ENCODE peak calls at places on chromosome 3, in eight cellular contexts. C is CD8-positive, alpha-beta memory T cell; E is HCT116; S is left ventricle myocardium inferior; R is aorta; A is A673; J is ovary; T is right cardiac atrium. P is an unnamed sample.

GRCh38 chr3:42010530-42010929 is 48.6 kb upstream of the ULK4 start:
- DNase-seq in A (no peak), J (no peak), S (no peak), C (no peak), T (no peak), E (no peak), R (no peak), P (no peak)

GRCh38 chr3:53195602-53196574 is 34.9 kb downstream of the PRKCD start:
- DNase-seq in T (peak; percentile 82), R (peak; percentile 88), S (peak; percentile 41), J (peak; percentile 65), E (peak; percentile 12), A (peak; percentile 52), C (peak; percentile 68), P (peak; percentile 53)

GRCh38 chr3:60202052-60202753 is 1049.0 kb downstream of the FHIT start:
- DNase-seq in C (no peak), S (no peak), R (no peak), T (no peak), A (no peak), E (no peak), J (no peak), P (no peak)

GRCh38 chr3:23805881-23806321 is at the start of gene UBE2E1:
- DNase-seq in J (peak; percentile 78), A (peak; percentile 77), R (peak; percentile 91), E (peak; percentile 10), T (peak; percentile 92), C (peak; percentile 89), S (peak; percentile 79), P (peak; percentile 65)

GRCh38 chr3:17424137-17424536 is 318.3 kb downstream of the TBC1D5 start:
- DNase-seq in C (no peak), J (no peak), E (no peak), T (peak; percentile 29), R (no peak), A (no peak), S (peak; percentile 20), P (no peak)

GRCh38 chr3:42061711-42062408 is 29.3 kb upstream of the TRAK1 start:
- DNase-seq in J (no peak), R (peak; percentile 88), C (no peak), A (peak; percentile 82), E (peak; percentile 68), T (peak; percentile 87), S (peak; percentile 85), P (no peak)

GRCh38 chr3:177764377-177764912 is 567.2 kb upstream of the TBL1XR1 start:
- DNase-seq in A (no peak), S (no peak), R (no peak), C (no peak), T (no peak), E (no peak), J (no peak), P (no peak)

GRCh38 chr3:46624976-46625490 is 12.7 kb downstream of the FAM240A start:
- DNase-seq in C (no peak), T (no peak), R (no peak), A (no peak), J (no peak), E (no peak), S (no peak), P (no peak)

GRCh38 chr3:159429702-159430101 is 558.9 kb upstream of the IL12A start:
- DNase-seq in C (no peak), E (no peak), J (no peak), A (no peak), R (no peak), T (no peak), S (no peak), P (no peak)

GRCh38 chr3:24678441-24678865 is 183.8 kb upstream of the THRB start:
- DNase-seq in J (no peak), E (no peak), T (no peak), C (peak; percentile 47), R (no peak), A (no peak), S (no peak), P (no peak)

GRCh38 chr3:62682826-62683225 is 192.4 kb downstream of the CADPS start:
- DNase-seq in J (no peak), E (no peak), T (no peak), S (no peak), R (no peak), C (no peak), A (no peak), P (no peak)

GRCh38 chr3:144868506-144868905 is 896.9 kb downstream of the DIPK2A start:
- DNase-seq in T (no peak), J (no peak), C (no peak), R (no peak), S (no peak), A (peak; percentile 38), E (no peak), P (no peak)

GRCh38 chr3:117074833-117075232 is 365.3 kb downstream of the TUSC7 start:
- DNase-seq in J (no peak), T (no peak), A (no peak), E (no peak), C (no peak), S (no peak), R (no peak), P (no peak)

GRCh38 chr3:52649461-52650210 is 36.1 kb downstream of the PBRM1 start:
- DNase-seq in T (no peak), A (no peak), C (no peak), R (no peak), J (no peak), E (no peak), S (no peak), P (no peak)

GRCh38 chr3:49724586-49724985 is 835 bp upstream of the GMPPB start:
- DNase-seq in T (peak; percentile 70), A (no peak), J (no peak), E (no peak), R (peak; percentile 72), C (peak; percentile 69), S (peak; percentile 15), P (peak; percentile 41)

GRCh38 chr3:187983484-187984124 is 170.4 kb upstream of the LPP start:
- DNase-seq in T (no peak), J (peak; percentile 24), S (peak; percentile 21), A (no peak), E (no peak), C (no peak), R (no peak), P (no peak)

GRCh38 chr3:113697192-113698090 is 999 bp upstream of the USF3 start:
- DNase-seq in R (no peak), S (no peak), E (no peak), C (peak; percentile 48), T (peak; percentile 48), A (no peak), J (peak; percentile 39), P (no peak)

GRCh38 chr3:169966951-169967915 is 626 bp downstream of the SEC62 start:
- DNase-seq in T (peak; percentile 86), S (peak; percentile 63), J (no peak), E (no peak), A (peak; percentile 22), R (peak; percentile 84), C (peak; percentile 71), P (peak; percentile 11)

GRCh38 chr3:141445990-141446389 is 40.8 kb upstream of the RASA2 start:
- DNase-seq in A (no peak), R (no peak), S (no peak), T (no peak), C (no peak), E (no peak), J (no peak), P (no peak)

GRCh38 chr3:67619966-67620365 is 34.4 kb downstream of the SUCLG2 start:
- DNase-seq in C (no peak), E (no peak), A (no peak), S (no peak), R (no peak), J (no peak), T (no peak), P (no peak)

GRCh38 chr3:58640700-58641372 is 25.7 kb downstream of the FAM3D start:
- DNase-seq in A (peak; percentile 61), S (peak; percentile 70), R (peak; percentile 90), J (peak; percentile 64), T (peak; percentile 91), C (no peak), E (peak; percentile 50), P (no peak)

GRCh38 chr3:138642226-138642926 is 33.8 kb downstream of the FAIM start:
- DNase-seq in S (no peak), J (no peak), A (no peak), T (no peak), E (no peak), C (no peak), R (no peak), P (no peak)
- H3K9me3 ChIP-seq in S (peaks cover 76% of the 10 kb centered on the region), J (no peaks in the 10 kb centered on the region), A (peaks cover 27% of the 10 kb centered on the region), T (no peaks in the 10 kb centered on the region), E (peaks cover 4% of the 10 kb centered on the region), C (peaks cover 7% of the 10 kb centered on the region), R (peaks cover 3% of the 10 kb centered on the region), P (no peaks in the 10 kb centered on the region)

DNA sequence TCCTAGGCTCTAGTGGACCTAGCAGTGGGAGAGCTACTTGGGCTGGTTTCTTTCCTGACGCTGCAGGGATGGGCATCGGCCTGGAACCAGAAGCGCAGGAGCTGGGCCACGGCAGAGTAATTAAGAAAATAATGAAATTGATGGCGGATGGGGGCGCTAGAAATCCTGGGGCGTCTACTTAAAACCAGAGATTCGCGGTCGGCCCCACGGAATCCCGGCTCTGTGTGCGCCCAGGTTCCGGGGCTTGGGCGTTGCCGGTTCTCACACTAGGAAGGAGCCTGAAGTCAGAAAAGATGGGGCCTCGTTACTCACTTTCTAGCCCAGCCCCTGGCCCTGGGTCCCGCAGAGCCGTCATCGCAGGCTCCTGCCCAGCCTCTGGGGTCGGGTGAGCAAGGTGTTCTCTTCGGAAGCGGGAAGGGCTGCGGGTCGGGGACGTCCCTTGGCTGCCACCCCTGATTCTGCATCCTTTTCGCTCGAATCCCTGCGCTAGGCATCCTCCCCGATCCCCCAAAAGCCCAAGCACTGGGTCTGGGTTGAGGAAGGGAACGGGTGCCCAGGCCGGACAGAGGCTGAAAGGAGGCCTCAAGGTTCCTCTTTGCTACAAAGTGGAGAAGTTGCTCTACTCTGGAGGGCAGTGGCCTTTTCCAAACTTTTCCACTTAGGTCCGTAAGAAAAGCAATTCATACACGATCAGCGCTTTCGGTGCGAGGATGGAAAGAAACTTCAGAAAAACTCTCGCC is 6.1 kb downstream of the SOX14 start:
- DNase-seq in A (no peak), J (no peak), C (no peak), S (no peak), R (no peak), E (no peak), T (no peak), P (no peak)
- H3K9me3 ChIP-seq in A (no peaks in the 10 kb centered on the region), J (no peaks in the 10 kb centered on the region), C (no peaks in the 10 kb centered on the region), S (no peaks in the 10 kb centered on the region), R (no peaks in the 10 kb centered on the region), E (no peaks in the 10 kb centered on the region), T (no peaks in the 10 kb centered on the region), P (no peaks in the 10 kb centered on the region)

GRCh38 chr3:104596551-104596950 is 770.2 kb upstream of the ALCAM start:
- DNase-seq in C (no peak), J (no peak), T (no peak), E (peak; percentile 45), R (no peak), S (no peak), A (peak; percentile 56), P (no peak)
- H3K9me3 ChIP-seq in C (no peaks in the 10 kb centered on the region), J (no peaks in the 10 kb centered on the region), T (no peaks in the 10 kb centered on the region), E (no peaks in the 10 kb centered on the region), R (no peaks in the 10 kb centered on the region), S (no peaks in the 10 kb centered on the region), A (no peaks in the 10 kb centered on the region), P (no peaks in the 10 kb centered on the region)

DNA sequence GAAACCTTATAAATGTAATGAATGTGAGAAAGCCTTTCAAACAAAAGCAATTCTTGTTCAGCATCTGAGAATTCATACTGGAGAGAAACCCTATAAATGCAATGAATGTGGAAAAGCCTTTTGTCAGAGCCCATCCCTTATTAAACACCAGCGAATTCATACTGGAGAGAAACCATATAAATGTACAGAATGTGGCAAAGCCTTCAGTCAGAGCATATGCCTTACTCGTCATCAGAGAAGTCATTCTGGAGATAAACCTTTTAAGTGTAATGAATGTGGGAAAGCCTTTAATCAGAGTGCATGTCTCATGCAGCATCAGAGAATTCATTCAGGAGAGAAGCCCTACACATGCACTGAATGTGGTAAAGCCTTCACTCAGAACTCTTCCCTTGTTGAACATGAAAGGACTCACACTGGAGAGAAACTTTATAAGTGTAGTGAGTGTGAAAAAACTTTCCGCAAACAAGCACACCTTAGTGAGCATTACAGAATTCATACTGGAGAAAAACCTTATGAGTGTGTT is 5.3 kb downstream of the ZNF501 start:
- DNase-seq in C (no peak), T (no peak), A (no peak), J (no peak), R (no peak), E (no peak), S (no peak), P (no peak)
- H3K9me3 ChIP-seq in C (peaks cover 67% of the 10 kb centered on the region), T (peaks cover 14% of the 10 kb centered on the region), A (peaks cover 53% of the 10 kb centered on the region), J (peaks cover 6% of the 10 kb centered on the region), R (peaks cover 14% of the 10 kb centered on the region), E (peaks cover 59% of the 10 kb centered on the region), S (peaks cover 100% of the 10 kb centered on the region), P (peaks cover 37% of the 10 kb centered on the region)